ENCODE peak calls at places on chromosomes 11 and 22, in eight cellular contexts. B is bronchial epithelial cell, E is AG10803, V is astrocyte of the spinal cord, U is thoracic aorta, X is neural progenitor cell, P is MM.1S, C is psoas muscle. L is an unnamed sample.

GRCh38 chr11:100739636-100740035 is 52.5 kb downstream of the ARHGAP42 start:
- DNase-seq in B (peak), E (peak), V (peak), U (no peak), X (peak), P (no peak), C (no peak), L (peak)

GRCh38 chr11:12918667-12919066 is 90.4 kb upstream of the RASSF10 start:
- DNase-seq in B (no peak), E (no peak), V (no peak), U (no peak), X (no peak), P (no peak), C (no peak), L (no peak)

GRCh38 chr11:111454561-111455192 is 57.5 kb downstream of the BTG4 start:
- DNase-seq in B (peak), E (peak), V (peak), U (no peak), X (peak), P (peak), C (no peak), L (peak)

GRCh38 chr11:31437742-31438435 is 68.2 kb downstream of the DNAJC24 start:
- DNase-seq in B (peak), E (peak), V (peak), U (no peak), X (no peak), P (no peak), C (no peak), L (peak)

GRCh38 chr11:73968356-73968966 is 14.2 kb downstream of the UCP2 start:
- DNase-seq in B (no peak), E (no peak), V (no peak), U (no peak), X (no peak), P (no peak), C (no peak), L (no peak)

GRCh38 chr11:35617316-35617686 is 959 bp upstream of the FJX1 start:
- DNase-seq in B (no peak), E (no peak), V (no peak), U (no peak), X (no peak), P (no peak), C (no peak), L (no peak)

GRCh38 chr11:134181707-134182106 is 42.1 kb downstream of the NCAPD3 start:
- DNase-seq in B (peak), E (peak), V (no peak), U (no peak), X (no peak), P (no peak), C (peak), L (peak)

GRCh38 chr22:42792453-42792908 is 64.6 kb downstream of the ARFGAP3 start:
- DNase-seq in B (no peak), E (no peak), V (no peak), U (no peak), X (no peak), P (no peak), C (no peak), L (no peak)

GRCh38 chr11:117295438-117296137 is 4.4 kb downstream of the BACE1-AS start:
- DNase-seq in B (no peak), E (no peak), V (no peak), U (no peak), X (no peak), P (no peak), C (no peak), L (no peak)

GRCh38 chr22:46110215-46110614 is 40.1 kb upstream of the PPARA start:
- DNase-seq in B (peak), E (peak), V (no peak), U (no peak), X (no peak), P (no peak), C (no peak), L (no peak)

GRCh38 chr11:78219493-78220217 is 30.9 kb downstream of the USP35 start:
- DNase-seq in B (no peak), E (no peak), V (no peak), U (no peak), X (no peak), P (no peak), C (no peak), L (no peak)

GRCh38 chr22:50059185-50059880 is 1.2 kb upstream of the TTLL8 start:
- DNase-seq in B (no peak), E (peak), V (no peak), U (no peak), X (peak), P (peak), C (no peak), L (peak)

GRCh38 chr11:116515666-116516184 is 257.1 kb downstream of the BUD13 start:
- DNase-seq in B (no peak), E (no peak), V (no peak), U (no peak), X (no peak), P (no peak), C (no peak), L (no peak)

GRCh38 chr11:95912902-95913560 is 10.9 kb downstream of the MTMR2 start:
- DNase-seq in B (peak), E (peak), V (peak), U (no peak), X (no peak), P (no peak), C (no peak), L (peak)

GRCh38 chr11:105641433-105641832 is 31.6 kb downstream of the GRIA4 start:
- DNase-seq in B (peak), E (no peak), V (no peak), U (no peak), X (no peak), P (no peak), C (no peak), L (no peak)
- H3K4me3 ChIP-seq in B (no peak), E (no peak), V (no peak), U (no peak), X (no peak), P (no peak), C (no peak), L (no peak)

DNA sequence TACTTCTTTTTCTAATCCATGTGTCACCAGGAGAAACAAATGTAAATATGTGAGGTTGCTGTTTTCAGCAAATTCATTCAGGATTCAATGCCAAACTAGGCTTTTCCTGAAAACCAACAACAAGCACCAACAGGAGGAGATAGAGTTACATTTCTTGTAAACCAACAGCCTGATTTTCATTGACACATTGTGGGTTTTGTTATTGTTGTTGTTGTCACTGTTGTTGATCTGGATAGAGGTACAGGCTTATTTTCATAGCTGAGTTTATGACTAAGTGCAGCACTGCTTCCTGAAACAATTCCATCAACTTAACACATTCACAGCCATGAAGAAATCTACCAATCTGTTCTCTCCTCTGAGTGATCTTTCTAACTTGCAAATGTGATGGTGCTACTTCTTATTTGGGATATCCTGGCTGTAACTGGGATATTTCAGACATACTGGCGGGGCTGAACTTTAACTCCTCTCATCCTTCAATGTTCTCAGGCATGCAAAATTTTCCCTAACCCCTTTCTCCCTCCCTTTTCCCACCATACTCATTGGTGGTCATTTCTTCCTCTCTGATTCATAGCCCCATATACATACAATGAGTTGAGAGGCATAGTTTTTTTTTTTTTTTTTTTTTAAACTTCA is 65.5 kb downstream of the ME3 start:
- DNase-seq in B (peak), E (peak), V (peak), U (no peak), X (no peak), P (no peak), C (no peak), L (peak)
- TF ChIP-seq CTCF in B (no peak), E (no peak), V (peak), U (no peak), X (no peak), P (no peak), C (no peak), L (peak)

GRCh38 chr11:18669629-18670162 is 28.9 kb upstream of the TMEM86A start:
- DNase-seq in B (no peak), E (no peak), V (no peak), U (no peak), X (no peak), P (no peak), C (no peak), L (no peak)
- H3K4me3 ChIP-seq in B (no peak), E (no peak), V (no peak), U (no peak), X (no peak), P (no peak), C (no peak), L (no peak)

GRCh38 chr11:108664730-108665525 is at the start of gene DDX10:
- DNase-seq in B (peak), E (peak), V (peak), U (peak), X (peak), P (peak), C (peak), L (peak)
- TF ChIP-seq CTCF in B (peak), E (peak), V (no peak), U (no peak), X (peak), P (no peak), C (peak), L (peak)

DNA sequence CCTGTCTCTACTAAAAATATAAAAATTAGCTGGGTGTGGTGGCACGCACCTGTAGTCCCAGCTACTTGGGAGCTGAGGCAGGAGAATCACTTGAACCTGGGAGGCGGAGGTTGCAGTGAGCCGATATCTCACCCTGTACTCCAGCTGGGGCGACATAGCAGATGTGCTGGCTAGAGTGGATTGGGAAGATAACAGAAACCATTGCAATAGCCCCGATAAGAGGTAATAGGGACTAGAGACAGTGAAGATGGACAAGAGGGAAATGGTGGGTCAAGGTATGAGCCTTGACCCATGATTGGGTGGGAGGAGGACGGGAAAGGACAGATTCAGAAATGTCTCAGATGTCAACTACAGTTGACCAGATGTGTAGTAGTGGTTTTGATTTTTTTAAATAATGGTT is 6.1 kb downstream of the SWAP70 start:
- DNase-seq in B (no peak), E (no peak), V (no peak), U (no peak), X (no peak), P (no peak), C (no peak), L (no peak)
- H3K4me3 ChIP-seq in B (no peak), E (no peak), V (no peak), U (no peak), X (no peak), P (no peak), C (no peak), L (no peak)

DNA sequence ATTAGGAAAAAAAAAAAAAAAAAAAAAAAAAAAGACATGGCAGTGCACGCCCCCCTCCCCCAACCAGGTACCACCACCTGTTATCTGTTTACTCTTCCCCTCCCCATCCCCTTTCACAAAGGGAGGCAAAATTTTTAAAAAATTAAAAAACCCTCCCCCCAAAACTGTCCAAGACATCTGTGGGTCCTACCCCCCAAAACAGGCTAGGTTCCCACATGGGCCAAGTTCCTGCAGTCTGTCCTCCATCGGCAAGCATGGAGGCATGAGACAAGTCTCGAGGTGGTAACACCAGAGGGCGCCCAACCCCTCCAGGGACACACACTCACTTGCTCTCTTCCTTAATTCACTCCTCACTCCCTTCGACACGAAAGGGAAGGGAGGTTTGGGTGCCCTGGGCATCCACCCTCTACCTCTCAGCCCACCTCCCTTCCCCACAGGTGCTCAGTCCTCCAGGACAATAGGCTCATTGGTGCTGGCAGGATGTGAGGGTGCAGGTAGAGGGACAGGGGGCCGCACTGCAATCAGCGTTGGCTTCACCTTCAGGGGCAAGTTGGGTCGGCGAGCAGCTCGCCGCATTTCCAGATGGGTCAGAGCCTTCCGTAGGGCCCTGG is 2.2 kb upstream of the TUT1 start:
- DNase-seq in B (peak), E (peak), V (peak), U (no peak), X (peak), P (peak), C (peak), L (peak)
- TF ChIP-seq CTCF in B (peak), E (peak), V (peak), U (peak), X (peak), P (peak), C (peak), L (peak)

DNA sequence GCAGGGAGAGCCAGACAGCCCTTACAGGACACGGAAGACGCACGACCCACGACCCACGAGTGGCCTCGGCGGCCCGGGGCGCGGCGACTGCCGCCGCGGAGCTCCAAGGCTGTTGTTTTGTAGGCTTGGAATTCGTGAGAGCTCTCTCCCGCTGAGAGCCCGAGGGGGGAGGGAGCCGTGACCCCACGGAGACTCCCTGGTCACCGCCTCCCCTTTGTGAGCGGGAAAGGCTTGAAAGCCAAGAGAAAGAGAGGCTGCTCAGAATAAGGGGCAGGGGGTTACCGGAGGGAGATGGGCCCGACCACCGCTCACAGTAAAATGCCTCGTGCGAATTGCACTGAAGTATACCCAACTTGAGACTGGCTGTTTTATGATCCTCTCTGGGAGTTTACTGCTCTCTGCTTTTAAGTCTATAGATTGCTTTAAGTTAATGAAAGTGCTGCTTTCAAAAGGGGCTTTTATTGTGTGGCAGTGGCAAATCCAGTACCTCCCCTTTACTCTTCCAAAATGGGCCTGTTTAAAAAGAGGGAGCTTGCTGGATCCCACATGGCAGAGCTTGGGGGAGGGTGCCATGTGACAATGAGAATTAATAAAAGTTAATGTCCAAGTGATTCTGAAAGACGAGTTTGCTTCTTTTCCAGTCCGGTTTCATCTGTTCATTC is 2.9 kb downstream of the PKNOX2 start:
- DNase-seq in B (no peak), E (no peak), V (peak), U (no peak), X (peak), P (no peak), C (no peak), L (peak)
- H3K4me3 ChIP-seq in B (no peak), E (no peak), V (peak), U (peak), X (peak), P (no peak), C (peak), L (peak)